ENCODE peak calls at places on chromosomes 11 and 22, in five cellular contexts. One of them, this sample, is unnamed.

GRCh38 chr22:47328550-47329243 is 566.2 kb downstream of the TBC1D22A start:
- DNase-seq in activated naive CD8-positive, alpha-beta T cell treated with anti-CD3 and anti-CD28 coated beads for 36 hours: no peak
- DNase-seq in KBM-7: no peak
- DNase-seq in HTR-8/SVneo: peak
- DNase-seq in stimulated activated CD4-positive, alpha-beta T cell treated with anti-CD3 and anti-CD28 coated beads, Interleukin-2, amount 100 ng/mL, for 48 hours: no peak
- DNase-seq in this sample: no peak

GRCh38 chr11:132817387-132817786 is 714.9 kb downstream of the OPCML start:
- DNase-seq in activated naive CD8-positive, alpha-beta T cell treated with anti-CD3 and anti-CD28 coated beads for 36 hours: no peak
- DNase-seq in KBM-7: no peak
- DNase-seq in HTR-8/SVneo: no peak
- DNase-seq in stimulated activated CD4-positive, alpha-beta T cell treated with anti-CD3 and anti-CD28 coated beads, Interleukin-2, amount 100 ng/mL, for 48 hours: no peak
- DNase-seq in this sample: no peak

GRCh38 chr11:4092031-4092430 is 2.6 kb upstream of the RRM1 start:
- DNase-seq in activated naive CD8-positive, alpha-beta T cell treated with anti-CD3 and anti-CD28 coated beads for 36 hours: no peak
- DNase-seq in KBM-7: peak
- DNase-seq in HTR-8/SVneo: no peak
- DNase-seq in stimulated activated CD4-positive, alpha-beta T cell treated with anti-CD3 and anti-CD28 coated beads, Interleukin-2, amount 100 ng/mL, for 48 hours: no peak
- DNase-seq in this sample: no peak

GRCh38 chr22:26927841-26928240 is 270.5 kb downstream of the MIAT start:
- DNase-seq in activated naive CD8-positive, alpha-beta T cell treated with anti-CD3 and anti-CD28 coated beads for 36 hours: no peak
- DNase-seq in KBM-7: no peak
- DNase-seq in HTR-8/SVneo: no peak
- DNase-seq in stimulated activated CD4-positive, alpha-beta T cell treated with anti-CD3 and anti-CD28 coated beads, Interleukin-2, amount 100 ng/mL, for 48 hours: no peak
- DNase-seq in this sample: no peak

GRCh38 chr11:75200051-75200450 is 40.5 kb upstream of the TPBGL start:
- DNase-seq in activated naive CD8-positive, alpha-beta T cell treated with anti-CD3 and anti-CD28 coated beads for 36 hours: no peak
- DNase-seq in KBM-7: no peak
- DNase-seq in HTR-8/SVneo: no peak
- DNase-seq in stimulated activated CD4-positive, alpha-beta T cell treated with anti-CD3 and anti-CD28 coated beads, Interleukin-2, amount 100 ng/mL, for 48 hours: no peak
- DNase-seq in this sample: no peak

GRCh38 chr11:65611758-65612603 is 2.0 kb downstream of the MAP3K11 start:
- DNase-seq in activated naive CD8-positive, alpha-beta T cell treated with anti-CD3 and anti-CD28 coated beads for 36 hours: no peak
- DNase-seq in KBM-7: no peak
- DNase-seq in HTR-8/SVneo: no peak
- DNase-seq in stimulated activated CD4-positive, alpha-beta T cell treated with anti-CD3 and anti-CD28 coated beads, Interleukin-2, amount 100 ng/mL, for 48 hours: no peak
- DNase-seq in this sample: no peak

GRCh38 chr11:70468256-70469230 is 70.2 kb downstream of the CTTN start:
- DNase-seq in activated naive CD8-positive, alpha-beta T cell treated with anti-CD3 and anti-CD28 coated beads for 36 hours: no peak
- DNase-seq in KBM-7: peak
- DNase-seq in HTR-8/SVneo: no peak
- DNase-seq in stimulated activated CD4-positive, alpha-beta T cell treated with anti-CD3 and anti-CD28 coated beads, Interleukin-2, amount 100 ng/mL, for 48 hours: no peak
- DNase-seq in this sample: no peak

GRCh38 chr11:60854847-60855725 is 664 bp downstream of the PTGDR2 start:
- DNase-seq in activated naive CD8-positive, alpha-beta T cell treated with anti-CD3 and anti-CD28 coated beads for 36 hours: no peak
- DNase-seq in KBM-7: no peak
- DNase-seq in HTR-8/SVneo: no peak
- DNase-seq in stimulated activated CD4-positive, alpha-beta T cell treated with anti-CD3 and anti-CD28 coated beads, Interleukin-2, amount 100 ng/mL, for 48 hours: no peak
- DNase-seq in this sample: no peak

GRCh38 chr11:6631356-6631890 is 12.2 kb upstream of the TPP1 start:
- DNase-seq in activated naive CD8-positive, alpha-beta T cell treated with anti-CD3 and anti-CD28 coated beads for 36 hours: no peak
- DNase-seq in KBM-7: no peak
- DNase-seq in HTR-8/SVneo: no peak
- DNase-seq in stimulated activated CD4-positive, alpha-beta T cell treated with anti-CD3 and anti-CD28 coated beads, Interleukin-2, amount 100 ng/mL, for 48 hours: no peak
- DNase-seq in this sample: no peak

GRCh38 chr11:35289821-35290220 is 129.5 kb downstream of the SLC1A2 start:
- DNase-seq in activated naive CD8-positive, alpha-beta T cell treated with anti-CD3 and anti-CD28 coated beads for 36 hours: no peak
- DNase-seq in KBM-7: no peak
- DNase-seq in HTR-8/SVneo: peak
- DNase-seq in stimulated activated CD4-positive, alpha-beta T cell treated with anti-CD3 and anti-CD28 coated beads, Interleukin-2, amount 100 ng/mL, for 48 hours: no peak
- DNase-seq in this sample: no peak

GRCh38 chr11:28730336-28730735 is 622.1 kb downstream of the METTL15 start:
- DNase-seq in activated naive CD8-positive, alpha-beta T cell treated with anti-CD3 and anti-CD28 coated beads for 36 hours: no peak
- DNase-seq in KBM-7: no peak
- DNase-seq in HTR-8/SVneo: no peak
- DNase-seq in stimulated activated CD4-positive, alpha-beta T cell treated with anti-CD3 and anti-CD28 coated beads, Interleukin-2, amount 100 ng/mL, for 48 hours: no peak
- DNase-seq in this sample: no peak

GRCh38 chr11:93838967-93839366 is 11.5 kb downstream of the VSTM5 start:
- DNase-seq in activated naive CD8-positive, alpha-beta T cell treated with anti-CD3 and anti-CD28 coated beads for 36 hours: no peak
- DNase-seq in KBM-7: no peak
- DNase-seq in HTR-8/SVneo: no peak
- DNase-seq in stimulated activated CD4-positive, alpha-beta T cell treated with anti-CD3 and anti-CD28 coated beads, Interleukin-2, amount 100 ng/mL, for 48 hours: no peak
- DNase-seq in this sample: no peak

GRCh38 chr11:114026355-114026754 is 33.2 kb upstream of the ZBTB16 start:
- DNase-seq in activated naive CD8-positive, alpha-beta T cell treated with anti-CD3 and anti-CD28 coated beads for 36 hours: peak
- DNase-seq in KBM-7: peak
- DNase-seq in HTR-8/SVneo: no peak
- DNase-seq in stimulated activated CD4-positive, alpha-beta T cell treated with anti-CD3 and anti-CD28 coated beads, Interleukin-2, amount 100 ng/mL, for 48 hours: no peak
- DNase-seq in this sample: peak

GRCh38 chr11:2689551-2690260 is 10.1 kb downstream of the KCNQ1OT1 start:
- DNase-seq in activated naive CD8-positive, alpha-beta T cell treated with anti-CD3 and anti-CD28 coated beads for 36 hours: no peak
- DNase-seq in KBM-7: no peak
- DNase-seq in HTR-8/SVneo: no peak
- DNase-seq in stimulated activated CD4-positive, alpha-beta T cell treated with anti-CD3 and anti-CD28 coated beads, Interleukin-2, amount 100 ng/mL, for 48 hours: no peak
- DNase-seq in this sample: no peak

GRCh38 chr11:65416341-65417185 is 6.0 kb upstream of the NEAT1 start:
- DNase-seq in activated naive CD8-positive, alpha-beta T cell treated with anti-CD3 and anti-CD28 coated beads for 36 hours: peak
- DNase-seq in KBM-7: peak
- DNase-seq in HTR-8/SVneo: peak
- DNase-seq in stimulated activated CD4-positive, alpha-beta T cell treated with anti-CD3 and anti-CD28 coated beads, Interleukin-2, amount 100 ng/mL, for 48 hours: peak
- DNase-seq in this sample: peak

GRCh38 chr22:19679476-19680099 is 34.7 kb upstream of the SEPTIN5 start:
- DNase-seq in activated naive CD8-positive, alpha-beta T cell treated with anti-CD3 and anti-CD28 coated beads for 36 hours: peak
- DNase-seq in KBM-7: no peak
- DNase-seq in HTR-8/SVneo: peak
- DNase-seq in stimulated activated CD4-positive, alpha-beta T cell treated with anti-CD3 and anti-CD28 coated beads, Interleukin-2, amount 100 ng/mL, for 48 hours: peak
- DNase-seq in this sample: no peak

GRCh38 chr22:45008853-45009751 is 703 bp downstream of the PHF21B start:
- DNase-seq in activated naive CD8-positive, alpha-beta T cell treated with anti-CD3 and anti-CD28 coated beads for 36 hours: peak
- DNase-seq in KBM-7: no peak
- DNase-seq in HTR-8/SVneo: no peak
- DNase-seq in stimulated activated CD4-positive, alpha-beta T cell treated with anti-CD3 and anti-CD28 coated beads, Interleukin-2, amount 100 ng/mL, for 48 hours: no peak
- DNase-seq in this sample: no peak

GRCh38 chr11:18650859-18651557 is 16.9 kb upstream of the SPTY2D1 start:
- DNase-seq in activated naive CD8-positive, alpha-beta T cell treated with anti-CD3 and anti-CD28 coated beads for 36 hours: peak
- DNase-seq in KBM-7: peak
- DNase-seq in HTR-8/SVneo: no peak
- DNase-seq in stimulated activated CD4-positive, alpha-beta T cell treated with anti-CD3 and anti-CD28 coated beads, Interleukin-2, amount 100 ng/mL, for 48 hours: peak
- DNase-seq in this sample: peak

GRCh38 chr22:17496843-17497242 is 66.5 kb upstream of the SLC25A18 start:
- DNase-seq in activated naive CD8-positive, alpha-beta T cell treated with anti-CD3 and anti-CD28 coated beads for 36 hours: no peak
- DNase-seq in KBM-7: no peak
- DNase-seq in HTR-8/SVneo: no peak
- DNase-seq in stimulated activated CD4-positive, alpha-beta T cell treated with anti-CD3 and anti-CD28 coated beads, Interleukin-2, amount 100 ng/mL, for 48 hours: no peak
- DNase-seq in this sample: no peak

GRCh38 chr11:121589946-121590537 is 137.3 kb upstream of the SORL1-AS1 start:
- DNase-seq in activated naive CD8-positive, alpha-beta T cell treated with anti-CD3 and anti-CD28 coated beads for 36 hours: peak
- DNase-seq in KBM-7: peak
- DNase-seq in HTR-8/SVneo: no peak
- DNase-seq in stimulated activated CD4-positive, alpha-beta T cell treated with anti-CD3 and anti-CD28 coated beads, Interleukin-2, amount 100 ng/mL, for 48 hours: peak
- DNase-seq in this sample: no peak

GRCh38 chr11:132414451-132414850 is 1044.0 kb downstream of the NTM start:
- DNase-seq in activated naive CD8-positive, alpha-beta T cell treated with anti-CD3 and anti-CD28 coated beads for 36 hours: no peak
- DNase-seq in KBM-7: no peak
- DNase-seq in HTR-8/SVneo: no peak
- DNase-seq in stimulated activated CD4-positive, alpha-beta T cell treated with anti-CD3 and anti-CD28 coated beads, Interleukin-2, amount 100 ng/mL, for 48 hours: no peak
- DNase-seq in this sample: no peak

GRCh38 chr22:41238570-41239442 is 1.9 kb downstream of the CHADL start:
- DNase-seq in activated naive CD8-positive, alpha-beta T cell treated with anti-CD3 and anti-CD28 coated beads for 36 hours: no peak
- DNase-seq in KBM-7: no peak
- DNase-seq in HTR-8/SVneo: no peak
- DNase-seq in stimulated activated CD4-positive, alpha-beta T cell treated with anti-CD3 and anti-CD28 coated beads, Interleukin-2, amount 100 ng/mL, for 48 hours: no peak
- DNase-seq in this sample: no peak

GRCh38 chr11:75264356-75264755 is 23.8 kb downstream of the TPBGL start:
- DNase-seq in activated naive CD8-positive, alpha-beta T cell treated with anti-CD3 and anti-CD28 coated beads for 36 hours: no peak
- DNase-seq in KBM-7: no peak
- DNase-seq in HTR-8/SVneo: no peak
- DNase-seq in stimulated activated CD4-positive, alpha-beta T cell treated with anti-CD3 and anti-CD28 coated beads, Interleukin-2, amount 100 ng/mL, for 48 hours: no peak
- DNase-seq in this sample: no peak

GRCh38 chr22:36922097-36922608 is 8.7 kb downstream of the CSF2RB start:
- DNase-seq in activated naive CD8-positive, alpha-beta T cell treated with anti-CD3 and anti-CD28 coated beads for 36 hours: no peak
- DNase-seq in KBM-7: no peak
- DNase-seq in HTR-8/SVneo: peak
- DNase-seq in stimulated activated CD4-positive, alpha-beta T cell treated with anti-CD3 and anti-CD28 coated beads, Interleukin-2, amount 100 ng/mL, for 48 hours: no peak
- DNase-seq in this sample: no peak

GRCh38 chr11:67113231-67113721 is 5.8 kb upstream of the KDM2A start:
- DNase-seq in activated naive CD8-positive, alpha-beta T cell treated with anti-CD3 and anti-CD28 coated beads for 36 hours: no peak
- DNase-seq in KBM-7: peak
- DNase-seq in HTR-8/SVneo: no peak
- DNase-seq in stimulated activated CD4-positive, alpha-beta T cell treated with anti-CD3 and anti-CD28 coated beads, Interleukin-2, amount 100 ng/mL, for 48 hours: no peak
- DNase-seq in this sample: no peak

GRCh38 chr11:134533511-134533910 is 121.5 kb upstream of the B3GAT1 start:
- DNase-seq in activated naive CD8-positive, alpha-beta T cell treated with anti-CD3 and anti-CD28 coated beads for 36 hours: no peak
- DNase-seq in KBM-7: no peak
- DNase-seq in HTR-8/SVneo: no peak
- DNase-seq in stimulated activated CD4-positive, alpha-beta T cell treated with anti-CD3 and anti-CD28 coated beads, Interleukin-2, amount 100 ng/mL, for 48 hours: no peak
- DNase-seq in this sample: no peak

GRCh38 chr11:3675971-3676370 is 4.8 kb upstream of the CHRNA10 start:
- DNase-seq in activated naive CD8-positive, alpha-beta T cell treated with anti-CD3 and anti-CD28 coated beads for 36 hours: no peak
- DNase-seq in KBM-7: no peak
- DNase-seq in HTR-8/SVneo: no peak
- DNase-seq in stimulated activated CD4-positive, alpha-beta T cell treated with anti-CD3 and anti-CD28 coated beads, Interleukin-2, amount 100 ng/mL, for 48 hours: no peak
- DNase-seq in this sample: no peak

GRCh38 chr11:18709414-18709813 is 10.8 kb downstream of the TMEM86A start:
- DNase-seq in activated naive CD8-positive, alpha-beta T cell treated with anti-CD3 and anti-CD28 coated beads for 36 hours: no peak
- DNase-seq in KBM-7: no peak
- DNase-seq in HTR-8/SVneo: no peak
- DNase-seq in stimulated activated CD4-positive, alpha-beta T cell treated with anti-CD3 and anti-CD28 coated beads, Interleukin-2, amount 100 ng/mL, for 48 hours: no peak
- DNase-seq in this sample: no peak

GRCh38 chr11:102323542-102324261 is 6.4 kb downstream of the BIRC3 start:
- DNase-seq in activated naive CD8-positive, alpha-beta T cell treated with anti-CD3 and anti-CD28 coated beads for 36 hours: no peak
- DNase-seq in KBM-7: no peak
- DNase-seq in HTR-8/SVneo: peak
- DNase-seq in stimulated activated CD4-positive, alpha-beta T cell treated with anti-CD3 and anti-CD28 coated beads, Interleukin-2, amount 100 ng/mL, for 48 hours: no peak
- DNase-seq in this sample: no peak

GRCh38 chr11:35313066-35313765 is 106.1 kb downstream of the SLC1A2 start:
- DNase-seq in activated naive CD8-positive, alpha-beta T cell treated with anti-CD3 and anti-CD28 coated beads for 36 hours: no peak
- DNase-seq in KBM-7: peak
- DNase-seq in HTR-8/SVneo: no peak
- DNase-seq in stimulated activated CD4-positive, alpha-beta T cell treated with anti-CD3 and anti-CD28 coated beads, Interleukin-2, amount 100 ng/mL, for 48 hours: no peak
- DNase-seq in this sample: no peak